ENCODE peak calls at places on chromosomes 7 and 10, in seven cellular contexts. B, Z, Q, F, E, V and N are unnamed samples.

GRCh38 chr7:36526720-36527548 is 137.3 kb downstream of the ANLN start:
- DNase-seq in V (no peak), B (peak; percentile 44), E (peak; percentile 69), Q (no peak), F (no peak), Z (peak; percentile 5), N (no peak)

GRCh38 chr10:2938869-2939268 is 128.5 kb upstream of the PFKP start:
- DNase-seq in Q (no peak), Z (no peak), V (no peak), B (no peak), E (peak; percentile 21), F (no peak), N (no peak)

GRCh38 chr7:158236400-158236799 is 351.2 kb downstream of the PTPRN2 start:
- DNase-seq in Z (no peak), V (no peak), E (no peak), B (no peak), Q (peak; percentile 65), F (peak; percentile 45), N (no peak)

GRCh38 chr7:7662527-7662926 is 22.0 kb downstream of the UMAD1 start:
- DNase-seq in Q (no peak), V (no peak), Z (no peak), F (no peak), E (peak; percentile 34), B (no peak), N (peak; percentile 16)

GRCh38 chr10:36602374-36602773 is 523.0 kb upstream of the ANKRD30A start:
- DNase-seq in E (peak; percentile 85), B (no peak), V (no peak), Z (no peak), F (no peak), Q (no peak), N (no peak)

GRCh38 chr7:120742370-120742769 is 115.6 kb downstream of the TSPAN12 start:
- DNase-seq in E (no peak), V (no peak), Z (no peak), F (no peak), B (no peak), Q (no peak), N (no peak)

GRCh38 chr7:43647772-43648643 is 65.1 kb downstream of the STK17A start:
- DNase-seq in Z (peak; percentile 90), F (peak; percentile 43), Q (peak; percentile 89), V (peak; percentile 59), E (peak; percentile 100), B (peak; percentile 67), N (peak; percentile 57)

GRCh38 chr7:26197153-26198115 is 3.1 kb downstream of the HNRNPA2B1 start:
- DNase-seq in B (no peak), Q (no peak), F (no peak), Z (no peak), E (no peak), V (no peak), N (no peak)

GRCh38 chr10:48251152-48251524 is 23.4 kb downstream of the FRMPD2 start:
- DNase-seq in Q (no peak), F (no peak), V (no peak), E (no peak), Z (no peak), B (no peak), N (no peak)

GRCh38 chr10:45580371-45580770 is 92.2 kb downstream of the ZFAND4 start:
- DNase-seq in V (no peak), Z (no peak), E (no peak), Q (no peak), B (no peak), F (no peak), N (peak; percentile 82)

GRCh38 chr10:115125505-115125904 is 32.3 kb downstream of the ATRNL1 start:
- DNase-seq in B (no peak), V (no peak), F (no peak), E (no peak), Z (no peak), Q (no peak), N (no peak)

GRCh38 chr7:104444019-104444418 is 115.6 kb downstream of the LHFPL3 start:
- DNase-seq in F (no peak), B (no peak), E (no peak), Z (no peak), Q (no peak), V (no peak), N (no peak)

GRCh38 chr7:140044251-140044650 is 18.5 kb downstream of the PARP12 start:
- DNase-seq in Q (no peak), F (no peak), Z (no peak), V (no peak), B (no peak), E (no peak), N (no peak)

GRCh38 chr7:140048989-140049338 is 13.8 kb downstream of the PARP12 start:
- DNase-seq in Z (no peak), V (no peak), E (no peak), F (no peak), Q (no peak), B (no peak), N (no peak)

GRCh38 chr7:140048138-140048537 is 14.6 kb downstream of the PARP12 start:
- DNase-seq in E (no peak), Z (no peak), B (no peak), V (peak; percentile 52), F (no peak), Q (no peak), N (no peak)

GRCh38 chr7:140047197-140047596 is 15.6 kb downstream of the PARP12 start:
- DNase-seq in E (no peak), B (no peak), V (no peak), F (no peak), Z (peak; percentile 72), Q (no peak), N (no peak)

DNA sequence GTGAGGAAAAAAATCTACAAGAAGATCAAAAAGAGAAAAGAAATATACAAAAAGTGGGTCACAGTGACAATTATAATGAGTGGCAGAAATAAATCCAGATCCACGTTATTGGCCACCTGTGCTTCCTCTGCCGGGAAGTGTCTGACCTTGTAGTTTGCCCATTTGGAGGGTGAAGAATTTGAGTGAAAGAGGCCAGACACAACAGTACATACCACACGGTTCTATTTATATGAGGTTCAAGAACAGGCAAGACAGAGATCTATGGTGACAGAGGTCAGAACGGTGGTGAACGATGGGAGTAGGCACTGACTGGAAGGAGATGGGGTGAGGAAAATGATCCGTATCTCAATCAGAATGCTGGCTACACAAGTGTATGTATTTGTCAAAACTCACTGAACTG is 17.1 kb downstream of the PARP12 start:
- DNase-seq in E (no peak), V (no peak), F (no peak), Z (no peak), Q (no peak), B (no peak), N (no peak)
- TF ChIP-seq POLR2A in E (no peak), V (no peak), F (no peak), Z (no peak), Q (no peak), B (no peak), N (no peak)

GRCh38 chr7:98879198-98879988 is 1.1 kb downstream of the TRRAP start:
- DNase-seq in V (peak; percentile 34), Z (no peak), F (no peak), E (peak; percentile 17), Q (peak; percentile 85), B (peak; percentile 27), N (peak; percentile 57)
- TF ChIP-seq POLR2A in V (no peak), Z (no peak), F (no peak), E (no peak), Q (no peak), B (no peak), N (no peak)

GRCh38 chr10:16891375-16892313 is 74.4 kb upstream of the RSU1 start:
- DNase-seq in F (no peak), Q (peak; percentile 87), Z (peak; percentile 92), E (peak; percentile 82), V (peak; percentile 66), B (peak; percentile 92), N (peak; percentile 2)
- TF ChIP-seq POLR2A in F (no peak), Q (no peak), Z (no peak), E (peak; percentile 73), V (no peak), B (peak; percentile 100), N (peak; percentile 27)

DNA sequence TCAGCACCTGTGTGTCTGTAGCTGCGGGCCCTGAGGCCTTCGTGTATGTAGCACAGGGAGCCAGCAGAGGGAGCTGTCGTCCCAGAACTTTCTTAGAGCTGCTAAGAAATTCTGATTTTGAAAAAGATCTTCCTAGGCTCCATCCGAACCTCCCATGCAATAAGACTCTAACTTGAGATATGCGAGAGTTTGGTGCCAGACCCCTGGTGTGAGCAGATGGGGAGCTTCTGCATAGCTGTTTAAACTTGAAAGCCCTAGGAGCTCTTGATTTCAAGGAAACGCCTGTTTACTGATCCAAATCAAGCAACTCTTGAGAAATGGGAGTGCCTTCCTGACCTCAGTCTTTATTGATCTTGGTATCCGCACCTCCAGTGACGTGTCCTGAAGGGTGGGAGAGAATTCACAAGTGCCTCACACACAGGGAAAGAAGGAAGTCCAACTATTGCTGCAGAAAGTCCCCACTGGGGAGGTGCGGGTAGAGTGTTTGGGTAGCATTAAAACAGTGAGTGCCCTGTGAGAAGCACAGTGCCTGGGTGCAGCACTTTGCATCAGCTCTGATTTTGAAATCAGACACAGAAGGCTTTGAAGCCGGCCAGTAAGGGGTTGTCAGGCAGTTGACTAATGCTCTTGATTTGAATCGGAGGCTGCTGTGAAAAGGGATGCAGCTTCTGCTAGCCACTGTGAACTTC is 66.4 kb upstream of the STRIP2 start:
- DNase-seq in F (no peak), B (peak; percentile 49), Z (peak; percentile 95), V (peak; percentile 77), E (peak; percentile 72), Q (peak; percentile 89), N (peak; percentile 68)
- TF ChIP-seq POLR2A in F (no peak), B (no peak), Z (no peak), V (no peak), E (no peak), Q (no peak), N (no peak)